ENCODE peak calls at places on chromosomes 6 and 20, in six cellular contexts. One of them, this sample, is unnamed.

GRCh38 chr6:71250050-71250689 is 38.4 kb upstream of the OGFRL1 start:
- DNase-seq in SK-N-SH: no peak
- DNase-seq in HCT116: no peak
- DNase-seq in HepG2: no peak
- DNase-seq in K562: no peak
- DNase-seq in H1: no peak
- DNase-seq in this sample: no peak

GRCh38 chr6:15352884-15353283 is 107.0 kb downstream of the JARID2 start:
- DNase-seq in K562: no peak
- DNase-seq in HepG2: no peak
- DNase-seq in SK-N-SH: no peak
- DNase-seq in HCT116: no peak
- DNase-seq in H1: no peak
- DNase-seq in this sample: no peak

GRCh38 chr6:4698901-4699659 is 77.1 kb upstream of the CDYL start:
- DNase-seq in HepG2: no peak
- DNase-seq in K562: no peak
- DNase-seq in HCT116: no peak
- DNase-seq in SK-N-SH: no peak
- DNase-seq in H1: no peak
- DNase-seq in this sample: no peak

GRCh38 chr20:49186535-49187329 is 1.4 kb downstream of the STAU1 start:
- DNase-seq in H1: no peak
- DNase-seq in HepG2: peak
- DNase-seq in K562: peak
- DNase-seq in SK-N-SH: peak
- DNase-seq in HCT116: no peak
- DNase-seq in this sample: peak

GRCh38 chr6:45791181-45791580 is 224.5 kb downstream of the CLIC5 start:
- DNase-seq in K562: no peak
- DNase-seq in H1: no peak
- DNase-seq in HCT116: no peak
- DNase-seq in HepG2: no peak
- DNase-seq in SK-N-SH: no peak
- DNase-seq in this sample: no peak

GRCh38 chr6:167543602-167544506 is 219.0 kb downstream of the TTLL2 start:
- DNase-seq in SK-N-SH: no peak
- DNase-seq in K562: no peak
- DNase-seq in HCT116: no peak
- DNase-seq in H1: no peak
- DNase-seq in HepG2: no peak
- DNase-seq in this sample: no peak

GRCh38 chr6:43334466-43335095 is 26.0 kb upstream of the CRIP3 start:
- DNase-seq in H1: no peak
- DNase-seq in HepG2: peak
- DNase-seq in HCT116: peak
- DNase-seq in K562: peak
- DNase-seq in SK-N-SH: peak
- DNase-seq in this sample: peak

GRCh38 chr20:51275816-51276215 is 252.9 kb upstream of the KCNG1 start:
- DNase-seq in SK-N-SH: no peak
- DNase-seq in HepG2: no peak
- DNase-seq in K562: no peak
- DNase-seq in H1: no peak
- DNase-seq in HCT116: no peak
- DNase-seq in this sample: no peak

GRCh38 chr6:143678980-143679379 is 1.2 kb downstream of the PHACTR2 start:
- DNase-seq in HepG2: no peak
- DNase-seq in SK-N-SH: no peak
- DNase-seq in K562: no peak
- DNase-seq in HCT116: no peak
- DNase-seq in H1: no peak
- DNase-seq in this sample: no peak

GRCh38 chr6:167668754-167669552 is 157.8 kb upstream of the AFDN start:
- DNase-seq in K562: no peak
- DNase-seq in H1: no peak
- DNase-seq in HepG2: no peak
- DNase-seq in HCT116: no peak
- DNase-seq in SK-N-SH: no peak
- DNase-seq in this sample: no peak

GRCh38 chr6:32967151-32968091 is 973 bp upstream of the BRD2 start:
- DNase-seq in SK-N-SH: peak
- DNase-seq in HepG2: peak
- DNase-seq in HCT116: peak
- DNase-seq in H1: peak
- DNase-seq in K562: peak
- DNase-seq in this sample: peak

GRCh38 chr6:39061182-39061581 is 12.6 kb downstream of the GLP1R start:
- DNase-seq in HepG2: no peak
- DNase-seq in H1: no peak
- DNase-seq in K562: no peak
- DNase-seq in HCT116: no peak
- DNase-seq in SK-N-SH: no peak
- DNase-seq in this sample: no peak

GRCh38 chr6:25035451-25036435 is 100.0 kb upstream of the RIPOR2 start:
- DNase-seq in HCT116: no peak
- DNase-seq in K562: no peak
- DNase-seq in SK-N-SH: no peak
- DNase-seq in H1: no peak
- DNase-seq in HepG2: no peak
- DNase-seq in this sample: no peak

GRCh38 chr20:14009206-14009605 is 13.9 kb downstream of the MACROD2 start:
- DNase-seq in HepG2: no peak
- DNase-seq in K562: no peak
- DNase-seq in SK-N-SH: no peak
- DNase-seq in H1: no peak
- DNase-seq in HCT116: no peak
- DNase-seq in this sample: no peak

GRCh38 chr6:148947621-148948444 is 201.0 kb downstream of the UST start:
- DNase-seq in K562: peak
- DNase-seq in H1: peak
- DNase-seq in HepG2: peak
- DNase-seq in SK-N-SH: peak
- DNase-seq in HCT116: peak
- DNase-seq in this sample: peak

GRCh38 chr6:136175873-136176272 is 74.2 kb downstream of the MTFR2 start:
- DNase-seq in HCT116: no peak
- DNase-seq in SK-N-SH: no peak
- DNase-seq in H1: no peak
- DNase-seq in HepG2: no peak
- DNase-seq in K562: no peak
- DNase-seq in this sample: no peak

GRCh38 chr6:158002951-158003853 is 21.5 kb downstream of the SYNJ2 start:
- DNase-seq in SK-N-SH: no peak
- DNase-seq in H1: no peak
- DNase-seq in K562: no peak
- DNase-seq in HCT116: no peak
- DNase-seq in HepG2: no peak
- DNase-seq in this sample: no peak

GRCh38 chr6:121480099-121480713 is 44.8 kb downstream of the GJA1 start:
- DNase-seq in H1: no peak
- DNase-seq in HepG2: no peak
- DNase-seq in SK-N-SH: no peak
- DNase-seq in HCT116: peak
- DNase-seq in K562: no peak
- DNase-seq in this sample: no peak

GRCh38 chr6:36757206-36757605 is 59.6 kb downstream of the RAB44 start:
- DNase-seq in HepG2: no peak
- DNase-seq in K562: no peak
- DNase-seq in SK-N-SH: no peak
- DNase-seq in H1: no peak
- DNase-seq in HCT116: no peak
- DNase-seq in this sample: no peak
- TF ChIP-seq JUND in HepG2: no peak
- TF ChIP-seq JUND in K562: no peak
- TF ChIP-seq JUND in SK-N-SH: no peak
- TF ChIP-seq JUND in H1: no peak
- TF ChIP-seq JUND in HCT116: no peak
- TF ChIP-seq JUND in this sample: no peak

DNA sequence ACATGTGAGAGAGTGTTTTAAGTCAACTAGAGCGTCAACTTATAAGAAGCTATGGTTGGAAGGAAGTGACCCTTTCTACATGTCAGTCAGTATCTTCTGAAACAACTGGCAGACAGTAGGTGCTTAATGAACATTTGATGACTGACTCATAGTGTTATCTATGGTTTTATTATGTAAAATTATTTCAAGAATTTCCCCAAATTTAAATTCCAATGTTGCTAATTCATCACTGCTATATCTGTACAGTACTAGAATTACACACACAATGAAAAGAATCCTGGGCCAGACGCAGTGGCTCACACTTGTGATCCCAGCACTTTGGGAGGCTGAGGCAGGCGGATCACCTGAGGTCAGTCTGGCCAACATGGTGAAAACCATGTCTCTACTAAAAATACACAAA is 721.4 kb upstream of the FLRT3 start:
- DNase-seq in HCT116: no peak
- DNase-seq in SK-N-SH: no peak
- DNase-seq in HepG2: no peak
- DNase-seq in K562: no peak
- DNase-seq in H1: no peak
- DNase-seq in this sample: no peak
- TF ChIP-seq JUND in HCT116: no peak
- TF ChIP-seq JUND in SK-N-SH: no peak
- TF ChIP-seq JUND in HepG2: no peak
- TF ChIP-seq JUND in K562: no peak
- TF ChIP-seq JUND in H1: no peak
- TF ChIP-seq JUND in this sample: no peak

GRCh38 chr6:169229611-169230321 is 23.9 kb downstream of the THBS2 start:
- DNase-seq in H1: peak
- DNase-seq in HCT116: no peak
- DNase-seq in HepG2: no peak
- DNase-seq in K562: no peak
- DNase-seq in SK-N-SH: no peak
- DNase-seq in this sample: peak
- TF ChIP-seq JUND in H1: no peak
- TF ChIP-seq JUND in HCT116: no peak
- TF ChIP-seq JUND in HepG2: no peak
- TF ChIP-seq JUND in K562: no peak
- TF ChIP-seq JUND in SK-N-SH: no peak
- TF ChIP-seq JUND in this sample: no peak

GRCh38 chr6:53363341-53364079 is 14.8 kb upstream of the ELOVL5 start:
- DNase-seq in K562: no peak
- DNase-seq in H1: no peak
- DNase-seq in HCT116: no peak
- DNase-seq in SK-N-SH: no peak
- DNase-seq in HepG2: no peak
- DNase-seq in this sample: no peak
- TF ChIP-seq JUND in K562: no peak
- TF ChIP-seq JUND in H1: no peak
- TF ChIP-seq JUND in HCT116: no peak
- TF ChIP-seq JUND in SK-N-SH: no peak
- TF ChIP-seq JUND in HepG2: no peak
- TF ChIP-seq JUND in this sample: no peak

GRCh38 chr20:34475979-34476736 is 40.1 kb upstream of the DYNLRB1 start:
- DNase-seq in H1: no peak
- DNase-seq in HCT116: no peak
- DNase-seq in SK-N-SH: peak
- DNase-seq in K562: no peak
- DNase-seq in HepG2: peak
- DNase-seq in this sample: no peak
- TF ChIP-seq JUND in H1: no peak
- TF ChIP-seq JUND in HCT116: no peak
- TF ChIP-seq JUND in SK-N-SH: no peak
- TF ChIP-seq JUND in K562: no peak
- TF ChIP-seq JUND in HepG2: no peak
- TF ChIP-seq JUND in this sample: no peak

This sample was measured in T47D.